ENCODE peak calls at places on chromosomes 3 and 15, in eight cellular contexts. Q is fibroblast of villous mesenchyme; C is NCI-H2171 treated with DMSO at 0.1 percent for 48 hours; D is left ventricle myocardium inferior; V is EL; W is stimulated activated CD8-positive, alpha-beta memory T cell treated with anti-CD3 and anti-CD28 coated beads, Interleukin-15, amount 100 ng/mL, for 24 hours; B is foreskin fibroblast; T is GM03348. S is an unnamed sample.

GRCh38 chr3:9914559-9915251 is 2.2 kb upstream of the IL17RC start:
- DNase-seq in B (no peak), W (no peak), C (peak; percentile 30), D (no peak), T (no peak), V (no peak), Q (no peak), S (no peak)

GRCh38 chr3:125160911-125161371 is 51.6 kb downstream of the SLC12A8 start:
- DNase-seq in V (no peak), Q (peak; percentile 32), B (peak; percentile 80), C (no peak), T (peak; percentile 63), D (no peak), W (no peak), S (no peak)

GRCh38 chr15:60972866-60973265 is 256.2 kb downstream of the RORA start:
- DNase-seq in T (peak; percentile 69), W (no peak), C (no peak), B (peak; percentile 88), Q (peak; percentile 51), D (no peak), V (peak; percentile 83), S (no peak)

GRCh38 chr3:17491601-17492000 is 250.8 kb downstream of the TBC1D5 start:
- DNase-seq in D (no peak), V (peak; percentile 84), W (no peak), C (no peak), Q (peak; percentile 86), B (peak; percentile 80), T (no peak), S (no peak)

GRCh38 chr3:52278510-52279069 is at the start of gene WDR82:
- DNase-seq in T (peak; percentile 98), D (peak; percentile 99), Q (peak; percentile 94), W (peak; percentile 100), C (peak; percentile 81), B (peak; percentile 98), V (peak; percentile 93), S (peak; percentile 84)

GRCh38 chr3:50587373-50587772 is 18.1 kb downstream of the HEMK1 start:
- DNase-seq in T (peak; percentile 18), D (no peak), V (no peak), Q (no peak), W (no peak), C (no peak), B (peak; percentile 58), S (no peak)

GRCh38 chr3:25452185-25452584 is 24.1 kb downstream of the RARB start:
- DNase-seq in C (no peak), D (no peak), W (no peak), Q (no peak), T (no peak), B (no peak), V (no peak), S (no peak)

GRCh38 chr3:38588276-38588971 is 61.1 kb downstream of the SCN5A start:
- DNase-seq in V (no peak), C (no peak), W (no peak), T (no peak), Q (no peak), B (no peak), D (peak; percentile 65), S (no peak)

GRCh38 chr3:95334461-95334860 is 1271.6 kb downstream of the NSUN3 start:
- DNase-seq in T (no peak), V (no peak), W (no peak), B (peak; percentile 0), C (peak; percentile 61), D (no peak), Q (no peak), S (no peak)

GRCh38 chr3:59084598-59084997 is 34.8 kb upstream of the CFAP20DC start:
- DNase-seq in B (no peak), W (no peak), Q (no peak), D (no peak), T (no peak), V (no peak), C (no peak), S (no peak)

GRCh38 chr3:171967137-171967783 is 72.1 kb upstream of the FNDC3B start:
- DNase-seq in W (no peak), C (no peak), V (peak; percentile 91), D (no peak), Q (peak; percentile 98), B (peak; percentile 94), T (peak; percentile 74), S (no peak)

GRCh38 chr15:60941448-60941847 is 287.7 kb downstream of the RORA start:
- DNase-seq in B (peak; percentile 71), Q (peak; percentile 71), V (peak; percentile 66), D (no peak), C (no peak), W (no peak), T (peak; percentile 42), S (no peak)

GRCh38 chr3:138768126-138768525 is 66.6 kb downstream of the PIK3CB start:
- DNase-seq in Q (no peak), W (no peak), B (no peak), T (no peak), C (no peak), V (no peak), D (no peak), S (no peak)

GRCh38 chr3:71262368-71263265 is 320.9 kb downstream of the FOXP1 start:
- DNase-seq in T (no peak), V (no peak), C (no peak), W (no peak), B (no peak), D (no peak), Q (no peak), S (no peak)

GRCh38 chr15:56064152-56064551 is 70.7 kb upstream of the NEDD4 start:
- DNase-seq in D (no peak), B (no peak), Q (no peak), V (no peak), T (no peak), W (no peak), C (no peak), S (no peak)

GRCh38 chr3:112009670-112010069 is 10.9 kb downstream of the TAGLN3 start:
- DNase-seq in B (no peak), C (no peak), T (no peak), Q (no peak), W (no peak), V (no peak), D (no peak), S (no peak)

GRCh38 chr3:124982855-124983254 is 48.3 kb upstream of the MUC13 start:
- DNase-seq in D (no peak), B (no peak), Q (no peak), T (no peak), V (no peak), W (no peak), C (no peak), S (no peak)

GRCh38 chr3:94349310-94349848 is 286.5 kb downstream of the NSUN3 start:
- DNase-seq in B (no peak), C (no peak), W (no peak), Q (no peak), D (no peak), V (no peak), T (no peak), S (no peak)

GRCh38 chr15:51647128-51647562 is 24.6 kb upstream of the DMXL2 start:
- DNase-seq in C (peak; percentile 94), T (peak; percentile 41), V (peak; percentile 79), B (peak; percentile 86), W (no peak), Q (peak; percentile 89), D (peak; percentile 45), S (no peak)

GRCh38 chr15:62828364-62828763 is 214.2 kb upstream of the TPM1 start:
- DNase-seq in W (no peak), C (peak; percentile 53), B (no peak), T (no peak), D (no peak), V (no peak), Q (peak; percentile 37), S (no peak)

GRCh38 chr3:71495708-71496472 is 87.6 kb downstream of the FOXP1 start:
- DNase-seq in T (peak; percentile 84), V (peak; percentile 87), C (no peak), D (no peak), W (no peak), Q (peak; percentile 92), B (peak; percentile 88), S (no peak)

GRCh38 chr15:89776274-89777072 is at the start of gene MESP2:
- DNase-seq in T (peak; percentile 94), Q (peak; percentile 81), W (peak; percentile 31), B (peak; percentile 87), D (peak; percentile 86), C (peak; percentile 18), V (peak; percentile 85), S (no peak)

GRCh38 chr15:58285212-58285920 is 146.4 kb upstream of the LIPC start:
- DNase-seq in T (no peak), V (no peak), Q (no peak), D (no peak), C (no peak), W (no peak), B (no peak), S (no peak)

GRCh38 chr15:67180514-67181191 is 73.8 kb downstream of the AAGAB start:
- DNase-seq in T (no peak), C (no peak), V (no peak), Q (no peak), B (no peak), D (no peak), W (no peak), S (no peak)

GRCh38 chr3:156806698-156807097 is 19.5 kb upstream of the LEKR1 start:
- DNase-seq in B (no peak), V (no peak), W (no peak), D (no peak), C (no peak), Q (no peak), T (no peak), S (no peak)